ENCODE peak calls at places on chromosome 3, in six cellular contexts. M is mesenchymal stem cell, R is IMR-90, O is mesendoderm, W is trophoblast cell, E is H1. D is an unnamed sample. For H3K36me3, the result is how much of the 10 kb centered on the place peaks cover.

GRCh38 chr3:172844428-172844827 is 93.9 kb downstream of the ECT2 start:
- DNase-seq in W (peak), M (peak), R (no peak), E (no peak), O (no peak), D (no peak)

GRCh38 chr3:140441006-140441405 is 236.9 kb upstream of the TRIM42 start:
- DNase-seq in W (peak), R (peak), E (no peak), O (no peak), M (no peak), D (no peak)

GRCh38 chr3:67018105-67018788 is 20.1 kb downstream of the KBTBD8 start:
- DNase-seq in O (no peak), W (peak), R (no peak), E (no peak), M (peak), D (no peak)

GRCh38 chr3:96813134-96813819 is 1.1 kb upstream of the EPHA6 start:
- DNase-seq in E (peak), R (peak), M (peak), O (peak), W (peak), D (peak)

GRCh38 chr3:160869825-160870224 is 113.8 kb downstream of the PPM1L start:
- DNase-seq in M (peak), R (no peak), E (no peak), O (no peak), W (peak), D (no peak)

GRCh38 chr3:35549690-35550089 is 89.6 kb upstream of the ARPP21 start:
- DNase-seq in O (no peak), W (no peak), R (no peak), E (no peak), M (no peak), D (no peak)

GRCh38 chr3:105157016-105157765 is 209.5 kb upstream of the ALCAM start:
- DNase-seq in M (no peak), O (no peak), W (no peak), R (no peak), E (no peak), D (no peak)

GRCh38 chr3:10285742-10286524 is 6.8 kb downstream of the GHRL start:
- DNase-seq in O (no peak), E (no peak), W (no peak), R (peak), M (no peak), D (no peak)

GRCh38 chr3:66823010-66823399 is 175.1 kb upstream of the KBTBD8 start:
- DNase-seq in R (no peak), O (no peak), M (no peak), E (no peak), W (no peak), D (no peak)

GRCh38 chr3:50355829-50356552 is 3.3 kb downstream of the TMEM115 start:
- DNase-seq in O (no peak), M (no peak), E (peak), R (no peak), W (no peak), D (no peak)

GRCh38 chr3:13698498-13698897 is 149.6 kb downstream of the FBLN2 start:
- DNase-seq in R (no peak), E (no peak), O (peak), W (no peak), M (no peak), D (peak)
- H3K23ac ChIP-seq in R (no peak), E (no peak), O (no peak), W (no peak), M (no peak), D (no peak)

GRCh38 chr3:4795905-4796304 is 183.3 kb upstream of the BHLHE40 start:
- DNase-seq in O (no peak), W (no peak), E (no peak), R (no peak), M (no peak), D (no peak)

GRCh38 chr3:4794331-4794730 is 184.9 kb upstream of the BHLHE40 start:
- DNase-seq in W (no peak), E (no peak), M (no peak), O (no peak), R (no peak), D (no peak)

GRCh38 chr3:4791358-4791757 is 187.9 kb upstream of the BHLHE40 start:
- DNase-seq in E (no peak), M (no peak), R (no peak), W (no peak), O (no peak), D (no peak)

GRCh38 chr3:4794798-4795197 is 184.4 kb upstream of the BHLHE40 start:
- DNase-seq in W (no peak), E (no peak), R (no peak), O (no peak), M (no peak), D (no peak)

GRCh38 chr3:4793311-4793710 is 185.9 kb upstream of the BHLHE40 start:
- DNase-seq in O (no peak), M (no peak), E (no peak), R (no peak), W (no peak), D (no peak)
- H3K4ac ChIP-seq in O (no peak), M (no peak), E (no peak), R (no peak), W (no peak), D (no peak)

GRCh38 chr3:14147063-14147435 is 22.2 kb downstream of the TMEM43 start:
- DNase-seq in E (no peak), W (no peak), R (no peak), M (no peak), O (no peak), D (no peak)

GRCh38 chr3:14146381-14147062 is 21.7 kb downstream of the TMEM43 start:
- DNase-seq in R (no peak), W (peak), O (peak), M (no peak), E (no peak), D (no peak)

GRCh38 chr3:14145236-14145635 is 20.4 kb downstream of the TMEM43 start:
- DNase-seq in O (peak), E (no peak), M (peak), W (peak), R (peak), D (no peak)

GRCh38 chr3:14144423-14145075 is 19.7 kb downstream of the TMEM43 start:
- DNase-seq in W (peak), R (peak), E (no peak), M (peak), O (peak), D (peak)

GRCh38 chr3:14145670-14146380 is 21.0 kb downstream of the TMEM43 start:
- DNase-seq in O (no peak), W (no peak), R (no peak), E (no peak), M (no peak), D (no peak)
- H3K36me3 ChIP-seq in O (under half), W (under half), R (half or more), E (under half), M (half or more), D (under half)

GRCh38 chr3:3097958-3098357 is 12.2 kb downstream of the IL5RA start:
- DNase-seq in E (no peak), M (no peak), O (no peak), W (no peak), R (no peak), D (no peak)
- H3K23ac ChIP-seq in E (no peak), M (no peak), O (no peak), W (no peak), R (no peak), D (no peak)

GRCh38 chr3:101574388-101575156 is 592 bp downstream of the PCNP start:
- DNase-seq in O (peak), M (peak), W (peak), E (peak), R (peak), D (peak)
- H3K4ac ChIP-seq in O (peak), M (peak), W (peak), E (peak), R (peak), D (no peak)

GRCh38 chr3:71048948-71049347 is 534.6 kb downstream of the FOXP1 start:
- DNase-seq in O (peak), E (no peak), R (no peak), W (no peak), M (no peak), D (no peak)
- H3K36me3 ChIP-seq in O (under half), E (under half), R (half or more), W (under half), M (half or more), D (half or more)

GRCh38 chr3:135690664-135691063 is 274.9 kb upstream of the PPP2R3A start:
- DNase-seq in E (no peak), O (peak), R (no peak), W (no peak), M (no peak), D (no peak)

DNA sequence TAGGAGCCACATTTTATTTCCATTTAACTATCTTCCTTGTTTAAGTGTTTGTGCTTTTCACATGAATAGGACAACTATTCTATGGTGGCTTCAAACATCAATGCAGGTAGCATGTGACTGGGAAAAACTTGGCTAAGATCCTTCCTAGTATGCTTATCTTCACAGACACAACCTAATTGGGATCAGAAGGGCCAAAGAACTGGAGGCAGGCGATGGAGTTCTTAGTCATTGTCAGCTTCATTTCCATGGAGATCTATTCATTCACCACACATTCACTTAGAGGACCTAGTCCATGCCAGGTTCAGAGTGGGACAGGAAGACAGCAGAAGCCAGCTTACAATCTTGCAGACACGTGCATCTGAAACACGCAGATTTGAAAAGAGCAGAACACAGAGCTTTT is 277.5 kb upstream of the PPP2R3A start:
- DNase-seq in R (no peak), W (no peak), O (no peak), E (no peak), M (no peak), D (no peak)
- H3K23ac ChIP-seq in R (no peak), W (no peak), O (no peak), E (no peak), M (no peak), D (no peak)

DNA sequence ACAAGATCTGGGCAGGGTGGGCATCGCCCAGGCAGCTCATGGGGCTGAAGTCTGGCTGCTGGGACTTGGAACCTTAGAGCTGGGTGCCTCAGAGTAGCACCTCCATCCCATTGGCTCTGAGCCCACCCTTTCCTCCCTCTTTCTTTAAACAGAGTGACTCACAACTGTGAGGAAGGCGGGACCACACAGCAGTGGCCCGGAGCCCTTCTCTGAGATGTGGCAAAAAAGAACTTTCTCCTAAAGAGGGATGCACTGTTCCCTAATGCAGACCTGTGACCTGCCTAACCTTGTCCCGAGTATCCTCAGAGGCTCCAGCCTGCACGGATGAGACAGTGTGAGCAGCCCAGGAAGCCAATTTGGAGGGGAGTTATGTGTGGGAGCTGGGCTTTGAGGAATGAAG is 23.6 kb downstream of the PRR20G start:
- DNase-seq in M (no peak), O (no peak), W (no peak), R (peak), E (no peak), D (no peak)
- H3K4ac ChIP-seq in M (no peak), O (no peak), W (no peak), R (no peak), E (no peak), D (no peak)

GRCh38 chr3:32562640-32563039 is 8.0 kb downstream of the DYNC1LI1 start:
- DNase-seq in M (no peak), O (no peak), W (no peak), R (no peak), E (no peak), D (no peak)
- H3K36me3 ChIP-seq in M (under half), O (under half), W (under half), R (under half), E (under half), D (under half)

DNA sequence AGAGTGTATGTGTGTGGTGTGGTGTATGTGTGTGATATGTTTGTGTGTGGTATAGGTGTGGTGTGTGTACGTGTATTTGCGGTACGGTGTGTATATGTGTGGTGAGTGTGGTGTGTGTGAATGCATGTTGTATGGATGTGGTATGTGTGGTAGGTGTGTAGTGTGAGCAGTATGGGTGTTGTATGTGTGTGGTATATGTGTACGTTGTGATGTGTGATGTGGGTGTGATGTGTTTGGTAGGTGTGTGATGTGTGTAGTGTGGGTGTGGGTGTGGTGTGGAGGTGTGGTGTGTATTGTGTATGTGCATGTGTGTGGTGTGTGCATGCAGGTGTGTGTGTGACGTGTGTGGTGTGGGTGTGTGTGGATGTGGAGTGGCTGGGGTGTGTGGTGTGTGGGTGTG is 58.7 kb downstream of the EFCAB12 start:
- DNase-seq in M (no peak), O (no peak), E (no peak), W (no peak), R (no peak), D (no peak)
- H3K23ac ChIP-seq in M (no peak), O (no peak), E (no peak), W (peak), R (no peak), D (peak)